ENCODE peak calls at places on chromosomes 7 and 10, in ten cellular contexts. L is tibial nerve; O is esophagus squamous epithelium; N is neural progenitor cell; Q is OCI-LY7; W is A549; G is transverse colon; V is NT2/D1; R is hepatocyte; A is CD8-positive, alpha-beta memory T cell. B is an unnamed sample.

GRCh38 chr7:76423666-76424412 is 911 bp upstream of the ZP3 start:
- DNase-seq in L (no peak), O (no peak), N (peak; percentile 43), Q (no peak), W (no peak), G (no peak), V (no peak), R (peak; percentile 36), A (no peak), B (no peak)

GRCh38 chr7:1852781-1853618 is 182.9 kb downstream of the ELFN1 start:
- DNase-seq in L (no peak), O (no peak), N (no peak), Q (no peak), W (no peak), G (no peak), V (no peak), R (no peak), A (no peak), B (no peak)

GRCh38 chr7:86991844-86992243 is 67.6 kb downstream of the ELAPOR2 start:
- DNase-seq in L (no peak), O (no peak), N (no peak), Q (no peak), W (no peak), G (no peak), V (no peak), R (no peak), A (no peak), B (no peak)

GRCh38 chr7:109387530-109387929 is 817.9 kb downstream of the DNAJB9 start:
- DNase-seq in L (no peak), O (no peak), N (no peak), Q (no peak), W (no peak), G (no peak), V (no peak), R (no peak), A (no peak), B (no peak)

GRCh38 chr7:30925117-30925516 is 13.5 kb downstream of the AQP1 start:
- DNase-seq in L (no peak), O (no peak), N (no peak), Q (no peak), W (no peak), G (no peak), V (no peak), R (no peak), A (no peak), B (no peak)

GRCh38 chr10:79069325-79070090 is 742 bp downstream of the ZMIZ1 start:
- DNase-seq in L (no peak), O (no peak), N (peak; percentile 70), Q (peak; percentile 44), W (peak; percentile 54), G (peak; percentile 64), V (no peak), R (peak; percentile 72), A (peak; percentile 49), B (peak; percentile 56)

GRCh38 chr10:6300106-6300783 is 97.5 kb downstream of the PFKFB3 start:
- DNase-seq in L (peak; percentile 22), O (no peak), N (no peak), Q (peak; percentile 89), W (no peak), G (peak; percentile 41), V (no peak), R (no peak), A (peak; percentile 53), B (peak; percentile 47)

GRCh38 chr7:150962743-150963399 is 15.2 kb downstream of the KCNH2 start:
- DNase-seq in L (no peak), O (no peak), N (peak; percentile 86), Q (peak; percentile 72), W (peak; percentile 92), G (peak; percentile 60), V (no peak), R (peak; percentile 76), A (peak; percentile 55), B (peak; percentile 30)

GRCh38 chr7:127588019-127588696 is at the start of gene ARF5:
- DNase-seq in L (peak; percentile 78), O (peak; percentile 18), N (peak; percentile 93), Q (peak; percentile 86), W (peak; percentile 82), G (peak; percentile 93), V (peak; percentile 70), R (peak; percentile 95), A (peak; percentile 82), B (peak; percentile 84)

GRCh38 chr7:156722427-156722826 is 81.9 kb downstream of the RNF32 start:
- DNase-seq in L (no peak), O (no peak), N (no peak), Q (no peak), W (no peak), G (no peak), V (no peak), R (no peak), A (no peak), B (no peak)

GRCh38 chr7:8260871-8261707 is 878 bp downstream of the ICA1 start:
- DNase-seq in L (peak; percentile 7), O (no peak), N (peak; percentile 20), Q (no peak), W (peak; percentile 27), G (peak; percentile 61), V (no peak), R (peak; percentile 62), A (no peak), B (peak; percentile 70)

GRCh38 chr7:46218461-46219202 is 297.6 kb upstream of the IGFBP3 start:
- DNase-seq in L (no peak), O (no peak), N (no peak), Q (no peak), W (no peak), G (no peak), V (no peak), R (no peak), A (no peak), B (no peak)

GRCh38 chr10:536371-536925 is 153.0 kb downstream of the DIP2C start:
- DNase-seq in L (no peak), O (no peak), N (no peak), Q (no peak), W (no peak), G (no peak), V (no peak), R (no peak), A (no peak), B (no peak)

GRCh38 chr10:72834183-72834825 is 59.2 kb upstream of the OIT3 start:
- DNase-seq in L (peak; percentile 72), O (no peak), N (peak; percentile 74), Q (peak; percentile 60), W (peak; percentile 29), G (no peak), V (peak; percentile 30), R (peak; percentile 71), A (peak; percentile 41), B (peak; percentile 59)

GRCh38 chr7:42414961-42415505 is 178.0 kb upstream of the GLI3 start:
- DNase-seq in L (no peak), O (no peak), N (no peak), Q (no peak), W (no peak), G (no peak), V (no peak), R (no peak), A (no peak), B (no peak)

GRCh38 chr7:25189197-25189596 is 39.1 kb downstream of the NPVF start:
- DNase-seq in L (no peak), O (no peak), N (no peak), Q (no peak), W (no peak), G (no peak), V (no peak), R (no peak), A (no peak), B (no peak)

GRCh38 chr7:103781409-103781808 is 208.0 kb downstream of the RELN start:
- DNase-seq in L (no peak), O (no peak), N (no peak), Q (no peak), W (no peak), G (no peak), V (no peak), R (no peak), A (no peak), B (no peak)

GRCh38 chr10:46048152-46048551 is 2.1 kb upstream of the MSMB start:
- DNase-seq in L (no peak), O (no peak), N (no peak), Q (no peak), W (no peak), G (no peak), V (no peak), R (no peak), A (no peak), B (no peak)

GRCh38 chr10:103736763-103737162 is 118.6 kb downstream of the SH3PXD2A start:
- DNase-seq in L (no peak), O (no peak), N (peak; percentile 84), Q (peak; percentile 60), W (peak; percentile 46), G (no peak), V (no peak), R (no peak), A (no peak), B (peak; percentile 37)

GRCh38 chr10:102135956-102136526 is 3.2 kb downstream of the PPRC1 start:
- DNase-seq in L (no peak), O (no peak), N (no peak), Q (no peak), W (no peak), G (no peak), V (no peak), R (no peak), A (no peak), B (no peak)
- H3K4me3 ChIP-seq in L (no peak overlapping the region), O (no peak overlapping the region), N (no peak overlapping the region), Q (peak overlapping the region; percentile 87), W (no peak overlapping the region), G (no peak overlapping the region), V (no peak overlapping the region), R (no peak overlapping the region), A (no peak overlapping the region), B (no peak overlapping the region)

GRCh38 chr10:101839002-101839401 is 4.6 kb downstream of the KCNIP2 start:
- DNase-seq in L (no peak), O (no peak), N (no peak), Q (no peak), W (no peak), G (no peak), V (no peak), R (no peak), A (no peak), B (no peak)
- H3K4me1 ChIP-seq in L (peaks cover 53% of the 10 kb centered on the region), O (peaks cover 58% of the 10 kb centered on the region), N (peaks cover 25% of the 10 kb centered on the region), Q (peaks cover 18% of the 10 kb centered on the region), W (peaks cover 20% of the 10 kb centered on the region), G (peaks cover 28% of the 10 kb centered on the region), V (peaks cover 10% of the 10 kb centered on the region), R (peaks cover 18% of the 10 kb centered on the region), A (peaks cover 60% of the 10 kb centered on the region), B (peaks cover 15% of the 10 kb centered on the region)

DNA sequence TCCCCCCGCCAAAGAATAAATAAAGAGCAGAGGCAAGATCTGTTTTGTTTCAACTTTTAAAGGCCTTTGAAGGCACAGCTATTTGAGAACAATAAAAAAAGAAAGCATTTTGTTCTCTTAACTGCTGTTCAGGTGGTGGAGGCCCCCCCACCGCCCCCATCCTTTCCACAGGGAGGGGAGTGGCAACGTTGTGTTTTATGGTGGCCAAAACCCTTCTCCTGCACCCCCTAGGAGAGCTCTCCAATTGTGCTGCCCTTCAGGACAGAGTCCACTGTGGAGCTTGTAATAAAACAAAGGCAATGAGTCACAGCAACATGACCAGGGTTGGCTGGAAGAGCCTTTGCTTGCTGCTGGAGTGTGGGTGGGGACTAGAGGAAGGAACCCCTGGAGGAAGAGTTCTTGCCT is 987.9 kb downstream of the KCNMA1 start:
- DNase-seq in L (peak; percentile 25), O (no peak), N (no peak), Q (no peak), W (no peak), G (peak; percentile 51), V (no peak), R (peak; percentile 78), A (no peak), B (peak; percentile 58)
- H3K4me3 ChIP-seq in L (no peak overlapping the region), O (no peak overlapping the region), N (no peak overlapping the region), Q (no peak overlapping the region), W (no peak overlapping the region), G (no peak overlapping the region), V (no peak overlapping the region), R (no peak overlapping the region), A (no peak overlapping the region), B (no peak overlapping the region)

GRCh38 chr10:118745056-118745455 is 9.7 kb downstream of the CACUL1 start:
- DNase-seq in L (no peak), O (no peak), N (no peak), Q (no peak), W (no peak), G (no peak), V (no peak), R (no peak), A (no peak), B (no peak)
- H3K4me1 ChIP-seq in L (peaks cover 56% of the 10 kb centered on the region), O (peaks cover 54% of the 10 kb centered on the region), N (peaks cover 6% of the 10 kb centered on the region), Q (peaks cover 5% of the 10 kb centered on the region), W (peaks cover 26% of the 10 kb centered on the region), G (peaks cover 33% of the 10 kb centered on the region), V (no peaks in the 10 kb centered on the region), R (peaks cover 13% of the 10 kb centered on the region), A (peaks cover 5% of the 10 kb centered on the region), B (peaks cover 5% of the 10 kb centered on the region)